ENCODE peak calls at places on chromosome 16, in eight cellular contexts. R is stimulated activated CD4-positive, alpha-beta T cell treated with anti-CD3 and anti-CD28 coated beads, TNF-alpha, amount 100 ng/mL, for 48 hours; I is ELR; H is occipital lobe; M is OCI-LY7; S is H54; F is adrenal gland; A is AG10803. L is an unnamed sample.

GRCh38 chr16:11075163-11075562 is 130.8 kb downstream of the CLEC16A start:
- DNase-seq in R (no peak), I (no peak), H (no peak), M (no peak), S (no peak), F (no peak), A (no peak), L (no peak)

GRCh38 chr16:24635900-24636610 is 93.4 kb upstream of the TNRC6A start:
- DNase-seq in R (no peak), I (peak), H (no peak), M (no peak), S (peak), F (peak), A (peak), L (peak)

GRCh38 chr16:25126820-25127232 is 15.3 kb downstream of the LCMT1 start:
- DNase-seq in R (no peak), I (peak), H (peak), M (peak), S (peak), F (peak), A (peak), L (peak)

GRCh38 chr16:20871935-20872815 is 28.0 kb downstream of the DCUN1D3 start:
- DNase-seq in R (no peak), I (no peak), H (no peak), M (no peak), S (no peak), F (no peak), A (no peak), L (no peak)

GRCh38 chr16:88653606-88654362 is 2.9 kb upstream of the CYBA start:
- DNase-seq in R (no peak), I (no peak), H (no peak), M (no peak), S (no peak), F (no peak), A (no peak), L (no peak)

GRCh38 chr16:529012-529575 is 1.6 kb downstream of the CAPN15 start:
- DNase-seq in R (no peak), I (no peak), H (no peak), M (peak), S (no peak), F (no peak), A (no peak), L (peak)

GRCh38 chr16:29816694-29817441 is 916 bp downstream of the PAGR1 start:
- DNase-seq in R (no peak), I (peak), H (peak), M (peak), S (no peak), F (peak), A (peak), L (peak)

GRCh38 chr16:52050418-52050817 is 496.5 kb downstream of the TOX3 start:
- DNase-seq in R (no peak), I (peak), H (no peak), M (no peak), S (no peak), F (no peak), A (no peak), L (no peak)